ENCODE peak calls at places on chromosomes 4 and X, in nine cellular contexts. A, L, V, Y, H, O, S, Z and D are unnamed samples.

GRCh38 chr4:5497489-5497888 is 210.9 kb downstream of the EVC2 start:
- DNase-seq in Z (no peak), O (no peak), V (no peak), S (no peak), L (no peak), A (no peak), H (no peak), Y (no peak), D (no peak)

GRCh38 chr4:121072080-121072835 is at the start of gene NDNF:
- DNase-seq in L (peak; percentile 6), Z (no peak), A (no peak), V (peak; percentile 52), Y (peak; percentile 84), O (no peak), S (no peak), H (peak; percentile 31), D (peak; percentile 76)

GRCh38 chr4:146165840-146166239 is 9.7 kb upstream of the LSM6 start:
- DNase-seq in L (peak; percentile 75), Y (no peak), H (peak; percentile 90), A (no peak), S (peak; percentile 28), O (peak; percentile 48), V (no peak), Z (peak; percentile 34), D (no peak)

GRCh38 chr4:56692576-56692975 is 11.5 kb upstream of the HOPX start:
- DNase-seq in S (no peak), Z (no peak), H (no peak), A (no peak), Y (no peak), O (no peak), L (no peak), V (no peak), D (no peak)

GRCh38 chr4:168694669-168695068 is 197.8 kb downstream of the PALLD start:
- DNase-seq in A (no peak), L (peak; percentile 72), O (no peak), V (no peak), Z (no peak), S (no peak), H (peak; percentile 25), Y (no peak), D (no peak)

GRCh38 chrX:9352683-9353430 is 112.0 kb upstream of the TBL1X start:
- DNase-seq in H (peak; percentile 84), O (peak; percentile 53), V (no peak), Y (no peak), A (peak; percentile 67), L (peak; percentile 75), S (no peak), Z (no peak), D (no peak)

GRCh38 chrX:80648023-80648422 is 161.7 kb downstream of the BRWD3 start:
- DNase-seq in O (no peak), L (no peak), Y (no peak), S (peak; percentile 1), H (peak; percentile 56), Z (no peak), A (no peak), V (no peak), D (no peak)

GRCh38 chr4:112732142-112732541 is 95.2 kb downstream of the LARP7 start:
- DNase-seq in V (no peak), O (no peak), Y (no peak), A (no peak), S (no peak), L (no peak), H (no peak), Z (no peak), D (no peak)

GRCh38 chr4:108417923-108418322 is 202.5 kb upstream of the RPL34 start:
- DNase-seq in A (no peak), Y (no peak), Z (no peak), O (peak; percentile 1), L (peak; percentile 46), V (no peak), H (no peak), S (no peak), D (no peak)

GRCh38 chrX:19846995-19847790 is 40.2 kb downstream of the SH3KBP1 start:
- DNase-seq in O (peak; percentile 65), Y (peak; percentile 87), V (no peak), A (no peak), Z (peak; percentile 56), S (peak; percentile 41), H (peak; percentile 74), L (peak; percentile 89), D (no peak)

GRCh38 chr4:136805582-136805981 is 726.7 kb downstream of the PCDH18 start:
- DNase-seq in S (no peak), Z (no peak), O (no peak), V (no peak), H (no peak), L (no peak), Y (no peak), A (no peak), D (no peak)

GRCh38 chrX:10591363-10592036 is 28.9 kb downstream of the MID1 start:
- DNase-seq in L (no peak), V (no peak), H (no peak), S (no peak), A (no peak), Y (no peak), O (no peak), Z (no peak), D (no peak)

GRCh38 chrX:112266136-112266535 is 183.6 kb upstream of the TRPC5 start:
- DNase-seq in H (no peak), A (no peak), S (no peak), V (no peak), L (no peak), Z (no peak), Y (no peak), O (no peak), D (no peak)

GRCh38 chr4:127783026-127783769 is 1.1 kb downstream of the HSPA4L start:
- DNase-seq in H (peak; percentile 79), Y (peak; percentile 93), O (no peak), Z (no peak), A (no peak), S (peak; percentile 91), L (peak; percentile 65), V (peak; percentile 57), D (no peak)

GRCh38 chr4:127793528-127793927 is 11.4 kb downstream of the HSPA4L start:
- DNase-seq in S (no peak), O (no peak), Z (no peak), H (no peak), L (no peak), A (no peak), Y (no peak), V (no peak), D (no peak)

GRCh38 chr4:127783971-127784519 is 1.9 kb downstream of the HSPA4L start:
- DNase-seq in H (peak; percentile 6), S (peak; percentile 5), O (no peak), V (no peak), L (no peak), Y (no peak), Z (no peak), A (no peak), D (no peak)

DNA sequence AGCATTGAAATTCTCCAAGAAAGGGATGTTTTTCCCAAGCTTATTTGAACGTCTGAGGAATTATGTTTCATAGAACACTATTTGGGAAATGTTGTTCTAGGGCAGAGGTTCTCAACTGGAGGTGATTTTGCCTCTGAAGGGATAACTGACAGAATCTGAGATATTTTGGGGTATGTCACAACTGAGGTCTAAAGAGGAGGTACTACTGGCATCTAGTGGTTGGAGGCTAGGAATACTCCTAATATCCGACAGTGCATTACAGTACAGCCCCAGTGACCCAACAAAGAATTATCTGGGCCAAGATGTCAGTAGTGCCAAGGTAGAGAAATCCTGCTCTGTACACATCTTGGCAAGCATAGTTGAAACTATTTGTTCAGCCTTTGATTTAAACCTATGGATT is 6.4 kb downstream of the HSPA4L start:
- DNase-seq in S (peak; percentile 12), Y (no peak), H (peak; percentile 1), V (no peak), Z (no peak), A (no peak), O (no peak), L (no peak), D (no peak)
- TF ChIP-seq CTCF in S (peak; percentile 21), Y (no peak), H (no peak), V (no peak), Z (peak; percentile 18), A (peak; percentile 8), O (no peak), L (peak; percentile 7), D (peak; percentile 39)

DNA sequence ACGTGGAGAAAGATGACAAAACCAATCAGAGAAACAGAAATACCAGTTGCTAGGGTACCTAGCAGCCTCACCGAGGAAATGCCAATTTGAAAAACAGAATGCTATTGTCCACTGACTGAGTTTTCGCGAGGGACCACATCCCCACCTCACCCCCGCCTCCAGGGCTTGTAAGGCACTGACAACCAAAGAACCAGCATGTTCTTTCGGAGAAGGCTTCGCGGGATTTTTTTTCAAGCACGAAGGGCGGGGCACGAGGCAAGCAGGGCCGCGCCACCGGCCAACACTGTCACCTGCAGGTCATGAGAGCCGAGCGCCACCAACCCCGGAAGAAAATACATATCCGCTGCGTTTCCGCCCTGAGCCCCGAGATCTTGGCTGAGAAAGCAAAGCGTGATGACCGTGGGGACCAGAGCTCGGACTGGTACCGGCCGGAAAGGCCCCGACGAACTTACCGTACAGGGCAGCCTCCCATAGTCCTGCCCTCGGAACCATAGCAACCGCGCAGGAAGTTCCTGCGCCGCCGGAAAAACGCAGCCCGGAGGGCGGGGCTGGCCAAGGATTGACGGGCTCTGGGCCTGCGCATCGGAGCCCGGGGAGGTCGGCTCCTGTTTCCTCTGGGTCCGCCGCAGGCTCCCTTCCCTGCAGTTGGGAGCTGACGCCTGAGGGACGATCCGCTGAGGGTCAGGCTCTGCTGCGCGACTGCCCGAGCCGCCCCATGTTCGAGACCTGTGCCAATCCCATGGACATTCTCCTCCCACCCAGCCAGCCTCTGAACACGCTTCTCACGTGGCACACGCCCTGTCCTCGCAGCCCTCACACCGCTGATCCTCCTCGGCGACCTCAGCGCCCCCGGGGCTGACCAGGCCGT is 59.2 kb upstream of the PAGE5 start:
- DNase-seq in S (peak; percentile 65), H (peak; percentile 82), Z (peak; percentile 59), L (peak; percentile 84), A (peak; percentile 67), O (peak; percentile 37), Y (peak; percentile 97), V (peak; percentile 80), D (peak; percentile 84)
- TF ChIP-seq CTCF in S (peak; percentile 31), H (peak; percentile 5), Z (peak; percentile 13), L (peak; percentile 32), A (peak; percentile 63), O (no peak), Y (no peak), V (no peak), D (peak; percentile 67)

GRCh38 chrX:114964374-114964773 is 53.0 kb downstream of the IL13RA2 start:
- DNase-seq in A (no peak), O (no peak), V (no peak), Z (no peak), Y (no peak), L (no peak), S (no peak), H (peak; percentile 47), D (no peak)

GRCh38 chrX:114962209-114962608 is 55.2 kb downstream of the IL13RA2 start:
- DNase-seq in L (no peak), S (no peak), O (no peak), H (peak; percentile 5), Y (no peak), A (no peak), Z (no peak), V (no peak), D (no peak)

GRCh38 chrX:114959729-114960128 is 57.7 kb downstream of the IL13RA2 start:
- DNase-seq in O (no peak), Y (no peak), L (peak; percentile 22), Z (no peak), S (peak; percentile 8), V (no peak), H (peak; percentile 55), A (no peak), D (no peak)
- TF ChIP-seq CTCF in O (peak; percentile 38), Y (no peak), L (peak; percentile 54), Z (peak; percentile 38), S (peak; percentile 36), V (no peak), H (peak; percentile 52), A (peak; percentile 8), D (peak; percentile 80)

GRCh38 chr4:1122501-1122900 is 9.1 kb upstream of the RNF212 start:
- DNase-seq in A (no peak), O (no peak), Z (no peak), H (peak; percentile 18), Y (peak; percentile 32), V (no peak), S (no peak), L (no peak), D (no peak)
- TF ChIP-seq CTCF in A (no peak), O (no peak), Z (no peak), H (no peak), Y (no peak), V (no peak), S (no peak), L (no peak), D (no peak)